ENCODE peak calls at places on chromosomes 7 and 10, in seven cellular contexts. One of them, this sample, is unnamed.

GRCh38 chr10:101558671-101559595 is 29.1 kb downstream of the POLL start:
- DNase-seq in HCT116: no peak
- DNase-seq in body of pancreas: no peak
- DNase-seq in uterus: no peak
- DNase-seq in tibial artery: no peak
- DNase-seq in prostate gland: no peak
- DNase-seq in psoas muscle: no peak
- DNase-seq in this sample: no peak

GRCh38 chr10:78774999-78775711 is 293.6 kb upstream of the ZMIZ1 start:
- DNase-seq in tibial artery: no peak
- DNase-seq in psoas muscle: peak; percentile 80
- DNase-seq in body of pancreas: peak; percentile 90
- DNase-seq in uterus: peak; percentile 55
- DNase-seq in HCT116: no peak
- DNase-seq in prostate gland: no peak
- DNase-seq in this sample: peak; percentile 23

GRCh38 chr7:128353610-128354009 is 7.9 kb downstream of the PRRT4 start:
- DNase-seq in prostate gland: no peak
- DNase-seq in body of pancreas: no peak
- DNase-seq in psoas muscle: no peak
- DNase-seq in uterus: no peak
- DNase-seq in HCT116: no peak
- DNase-seq in tibial artery: no peak
- DNase-seq in this sample: no peak

GRCh38 chr7:92461027-92462003 is 14.0 kb downstream of the GATAD1 start:
- DNase-seq in body of pancreas: peak; percentile 38
- DNase-seq in psoas muscle: no peak
- DNase-seq in tibial artery: no peak
- DNase-seq in HCT116: peak; percentile 41
- DNase-seq in prostate gland: peak; percentile 16
- DNase-seq in uterus: no peak
- DNase-seq in this sample: no peak

GRCh38 chr10:34994565-34995142 is 95.5 kb downstream of the CUL2 start:
- DNase-seq in prostate gland: peak; percentile 62
- DNase-seq in uterus: peak; percentile 21
- DNase-seq in body of pancreas: peak; percentile 77
- DNase-seq in HCT116: peak; percentile 76
- DNase-seq in tibial artery: no peak
- DNase-seq in psoas muscle: no peak
- DNase-seq in this sample: peak; percentile 37

GRCh38 chr10:32348297-32349198 is 1.6 kb upstream of the EPC1 start:
- DNase-seq in body of pancreas: no peak
- DNase-seq in tibial artery: no peak
- DNase-seq in HCT116: no peak
- DNase-seq in prostate gland: no peak
- DNase-seq in psoas muscle: no peak
- DNase-seq in uterus: no peak
- DNase-seq in this sample: no peak

GRCh38 chr10:72709041-72709440 is 17.1 kb downstream of the MCU start:
- DNase-seq in uterus: peak; percentile 39
- DNase-seq in tibial artery: no peak
- DNase-seq in prostate gland: no peak
- DNase-seq in psoas muscle: no peak
- DNase-seq in body of pancreas: no peak
- DNase-seq in HCT116: no peak
- DNase-seq in this sample: no peak

GRCh38 chr7:36752026-36752735 is 27.9 kb upstream of the AOAH start:
- DNase-seq in HCT116: no peak
- DNase-seq in psoas muscle: no peak
- DNase-seq in tibial artery: no peak
- DNase-seq in body of pancreas: no peak
- DNase-seq in uterus: no peak
- DNase-seq in prostate gland: no peak
- DNase-seq in this sample: no peak

DNA sequence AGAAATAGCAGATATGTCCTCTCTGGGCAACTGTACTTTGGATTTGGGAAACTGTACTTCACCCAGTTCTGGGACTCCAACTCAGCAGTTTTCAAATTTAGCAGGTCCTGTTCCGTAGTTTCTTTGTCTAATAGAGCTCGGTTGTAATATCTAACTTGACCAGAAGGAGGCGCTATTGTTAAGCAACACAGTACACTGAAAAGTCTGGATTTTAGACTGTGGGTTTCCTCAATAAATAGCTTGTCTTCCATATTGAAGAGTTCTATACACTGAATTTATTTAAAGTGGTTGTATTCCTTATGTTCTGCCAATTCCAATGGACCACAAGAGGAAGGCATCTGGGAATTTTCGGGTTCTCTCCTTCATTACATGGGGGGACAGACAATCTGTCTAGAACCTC is 39.8 kb downstream of the ELFN1 start:
- DNase-seq in tibial artery: no peak
- DNase-seq in psoas muscle: no peak
- DNase-seq in HCT116: no peak
- DNase-seq in prostate gland: no peak
- DNase-seq in body of pancreas: no peak
- DNase-seq in uterus: no peak
- DNase-seq in this sample: no peak
- TF ChIP-seq CTCF in tibial artery: no peak
- TF ChIP-seq CTCF in psoas muscle: peak; percentile 22
- TF ChIP-seq CTCF in HCT116: peak; percentile 70
- TF ChIP-seq CTCF in prostate gland: no peak
- TF ChIP-seq CTCF in body of pancreas: no peak
- TF ChIP-seq CTCF in uterus: no peak
- TF ChIP-seq CTCF in this sample: peak; percentile 46

GRCh38 chr10:104353325-104354048 is at the start of gene CFAP58:
- DNase-seq in psoas muscle: peak; percentile 94
- DNase-seq in HCT116: peak; percentile 89
- DNase-seq in uterus: peak; percentile 96
- DNase-seq in prostate gland: peak; percentile 94
- DNase-seq in body of pancreas: peak; percentile 96
- DNase-seq in tibial artery: peak; percentile 91
- DNase-seq in this sample: no peak
- H3K27ac ChIP-seq in psoas muscle: peak within 1 kb of the TSS; percentile 17
- H3K27ac ChIP-seq in HCT116: no peak within 1 kb of the TSS
- H3K27ac ChIP-seq in uterus: peak within 1 kb of the TSS; percentile 43
- H3K27ac ChIP-seq in prostate gland: peak within 1 kb of the TSS; percentile 21
- H3K27ac ChIP-seq in body of pancreas: no peak within 1 kb of the TSS
- H3K27ac ChIP-seq in tibial artery: peak within 1 kb of the TSS; percentile 12
- H3K27ac ChIP-seq in this sample: no peak within 1 kb of the TSS

GRCh38 chr7:132242192-132242812 is 334.0 kb downstream of the PLXNA4 start:
- DNase-seq in HCT116: no peak
- DNase-seq in psoas muscle: no peak
- DNase-seq in tibial artery: no peak
- DNase-seq in body of pancreas: no peak
- DNase-seq in prostate gland: peak; percentile 85
- DNase-seq in uterus: no peak
- DNase-seq in this sample: no peak

GRCh38 chr7:132239422-132239994 is 336.8 kb downstream of the PLXNA4 start:
- DNase-seq in tibial artery: no peak
- DNase-seq in uterus: no peak
- DNase-seq in body of pancreas: no peak
- DNase-seq in prostate gland: no peak
- DNase-seq in HCT116: no peak
- DNase-seq in psoas muscle: no peak
- DNase-seq in this sample: no peak

GRCh38 chr7:132243463-132243862 is 332.8 kb downstream of the PLXNA4 start:
- DNase-seq in psoas muscle: no peak
- DNase-seq in prostate gland: no peak
- DNase-seq in uterus: no peak
- DNase-seq in HCT116: no peak
- DNase-seq in tibial artery: no peak
- DNase-seq in body of pancreas: no peak
- DNase-seq in this sample: no peak

GRCh38 chr7:132240262-132240661 is 336.0 kb downstream of the PLXNA4 start:
- DNase-seq in body of pancreas: no peak
- DNase-seq in prostate gland: no peak
- DNase-seq in HCT116: no peak
- DNase-seq in tibial artery: no peak
- DNase-seq in psoas muscle: no peak
- DNase-seq in uterus: no peak
- DNase-seq in this sample: no peak

DNA sequence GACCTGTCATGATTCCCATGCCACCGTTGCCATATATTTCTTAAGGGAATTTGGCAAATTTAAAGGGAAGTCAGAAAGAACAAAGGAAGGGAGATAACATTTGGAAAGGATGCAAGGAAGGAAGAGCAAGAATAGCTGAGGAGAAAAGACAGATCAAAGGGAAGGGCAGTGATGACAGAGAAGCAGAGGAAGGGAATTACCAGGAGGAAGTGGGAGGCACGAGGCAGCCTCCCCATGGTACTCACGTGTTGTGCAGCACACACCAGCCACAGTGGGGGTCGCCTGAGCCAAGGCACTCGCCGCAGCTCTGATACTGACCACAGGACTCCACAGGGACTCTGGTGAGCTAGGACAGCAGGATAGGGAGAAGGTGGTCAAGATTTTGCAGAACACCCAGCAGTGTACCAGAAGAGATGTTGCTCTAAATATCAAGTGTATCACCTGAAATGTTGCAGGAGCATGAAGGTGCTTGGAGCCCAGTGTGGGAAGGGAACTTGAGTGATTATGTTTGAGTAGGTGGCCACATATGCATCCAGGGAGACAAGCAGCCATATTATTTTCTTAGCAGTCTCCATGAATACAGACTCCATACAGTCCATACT is 335.3 kb downstream of the PLXNA4 start:
- DNase-seq in uterus: no peak
- DNase-seq in HCT116: no peak
- DNase-seq in prostate gland: no peak
- DNase-seq in body of pancreas: no peak
- DNase-seq in psoas muscle: no peak
- DNase-seq in tibial artery: no peak
- DNase-seq in this sample: no peak
- H3K4me3 ChIP-seq in uterus: no peak overlapping the region
- H3K4me3 ChIP-seq in HCT116: no peak overlapping the region
- H3K4me3 ChIP-seq in prostate gland: no peak overlapping the region
- H3K4me3 ChIP-seq in body of pancreas: no peak overlapping the region
- H3K4me3 ChIP-seq in psoas muscle: no peak overlapping the region
- H3K4me3 ChIP-seq in tibial artery: no peak overlapping the region
- H3K4me3 ChIP-seq in this sample: no peak overlapping the region

DNA sequence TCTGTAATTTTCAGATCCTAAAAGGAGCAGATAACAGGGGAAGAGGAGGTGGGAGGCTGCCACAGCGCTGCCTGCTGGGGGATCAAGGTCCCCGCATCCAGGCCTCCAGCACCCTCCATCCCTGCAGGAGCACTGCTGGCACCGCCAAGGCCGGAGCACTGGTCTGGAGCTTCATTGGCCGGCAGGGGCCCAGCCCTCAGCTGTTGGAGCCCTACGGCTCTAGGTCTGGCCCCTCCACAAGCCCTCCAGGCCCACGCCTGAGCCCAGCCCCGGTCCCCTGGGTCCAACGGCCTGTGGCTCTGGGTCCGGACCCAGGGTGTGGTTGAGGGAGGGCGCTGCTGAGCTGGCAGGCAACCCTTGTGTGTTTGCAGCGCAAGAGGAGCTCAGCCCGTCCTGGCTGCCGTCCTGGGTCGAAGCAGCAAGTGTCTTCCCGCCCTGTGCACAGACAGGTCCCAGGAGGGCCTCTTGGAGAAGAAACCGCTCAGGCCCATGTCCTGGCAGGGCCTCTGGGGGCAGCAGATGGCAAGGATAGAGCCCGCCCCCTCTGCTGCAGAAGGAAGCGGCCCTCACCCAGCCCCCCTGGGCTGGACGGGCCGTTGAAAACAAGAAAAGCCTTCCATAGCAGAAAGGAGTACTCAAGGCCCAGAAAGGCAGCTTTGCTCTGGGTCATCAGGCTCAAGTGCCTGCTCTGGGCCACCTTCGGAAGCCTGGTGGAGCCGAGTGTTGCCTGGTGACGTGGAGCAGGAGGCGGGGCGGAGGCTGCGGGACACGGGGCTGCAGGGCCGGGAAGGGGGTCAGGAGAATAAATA is 54.3 kb upstream of the TNRC18 start:
- DNase-seq in prostate gland: no peak
- DNase-seq in psoas muscle: peak; percentile 58
- DNase-seq in uterus: no peak
- DNase-seq in tibial artery: no peak
- DNase-seq in body of pancreas: peak; percentile 41
- DNase-seq in HCT116: no peak
- DNase-seq in this sample: no peak
- TF ChIP-seq CTCF in prostate gland: no peak
- TF ChIP-seq CTCF in psoas muscle: peak; percentile 7
- TF ChIP-seq CTCF in uterus: peak; percentile 24
- TF ChIP-seq CTCF in tibial artery: peak; percentile 38
- TF ChIP-seq CTCF in body of pancreas: no peak
- TF ChIP-seq CTCF in HCT116: peak; percentile 5
- TF ChIP-seq CTCF in this sample: peak; percentile 21

DNA sequence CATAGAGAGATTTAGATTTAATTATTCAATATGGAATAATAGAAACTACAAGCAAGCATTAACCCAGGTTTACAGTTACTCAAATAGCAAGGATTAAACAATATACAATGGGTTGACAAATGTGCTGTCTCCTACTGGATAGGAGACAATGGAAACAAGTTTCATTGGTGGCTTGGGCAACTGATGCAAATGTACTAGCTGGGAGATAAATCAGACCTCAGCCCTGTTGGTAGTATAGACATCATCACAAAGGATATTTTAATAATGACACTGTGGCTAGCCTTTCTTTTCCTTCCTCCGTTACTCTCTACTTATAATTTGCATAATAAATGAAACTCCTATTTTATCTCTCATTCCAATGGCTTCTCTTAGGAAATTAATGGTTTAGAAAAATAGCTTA is 96.5 kb upstream of the DKK1 start:
- DNase-seq in prostate gland: no peak
- DNase-seq in HCT116: no peak
- DNase-seq in psoas muscle: no peak
- DNase-seq in tibial artery: no peak
- DNase-seq in body of pancreas: no peak
- DNase-seq in uterus: no peak
- DNase-seq in this sample: no peak
- H3K27ac ChIP-seq in prostate gland: no peak overlapping the region
- H3K27ac ChIP-seq in HCT116: no peak overlapping the region
- H3K27ac ChIP-seq in psoas muscle: peak overlapping the region; percentile 79
- H3K27ac ChIP-seq in tibial artery: no peak overlapping the region
- H3K27ac ChIP-seq in body of pancreas: no peak overlapping the region
- H3K27ac ChIP-seq in uterus: no peak overlapping the region
- H3K27ac ChIP-seq in this sample: no peak overlapping the region